ENCODE peak calls at places on chromosome 14, in ten cellular contexts. One of them, this sample, is unnamed. For H3K27me3, the result is how much of the 10 kb centered on the place peaks cover.

GRCh38 chr14:68784298-68784910 is 8.5 kb downstream of the ZFP36L1 start:
- DNase-seq in tibial artery: no peak
- DNase-seq in breast epithelium: peak
- DNase-seq in HCT116: no peak
- DNase-seq in prostate gland: no peak
- DNase-seq in cardiac muscle cell: no peak
- DNase-seq in lower lobe of right lung: no peak
- DNase-seq in left lung: no peak
- DNase-seq in AG04450: no peak
- DNase-seq in gastrocnemius medialis: no peak
- DNase-seq in this sample: no peak

GRCh38 chr14:73295198-73295796 is 58.0 kb downstream of the PAPLN start:
- DNase-seq in tibial artery: no peak
- DNase-seq in breast epithelium: no peak
- DNase-seq in HCT116: peak
- DNase-seq in prostate gland: peak
- DNase-seq in cardiac muscle cell: peak
- DNase-seq in lower lobe of right lung: no peak
- DNase-seq in left lung: no peak
- DNase-seq in AG04450: no peak
- DNase-seq in gastrocnemius medialis: no peak
- DNase-seq in this sample: no peak

GRCh38 chr14:75612157-75612556 is 33.7 kb downstream of the FLVCR2 start:
- DNase-seq in tibial artery: no peak
- DNase-seq in breast epithelium: no peak
- DNase-seq in HCT116: no peak
- DNase-seq in prostate gland: no peak
- DNase-seq in cardiac muscle cell: no peak
- DNase-seq in lower lobe of right lung: no peak
- DNase-seq in left lung: no peak
- DNase-seq in AG04450: no peak
- DNase-seq in gastrocnemius medialis: no peak
- DNase-seq in this sample: no peak

GRCh38 chr14:62409909-62410308 is 635.3 kb downstream of the KCNH5 start:
- DNase-seq in tibial artery: no peak
- DNase-seq in breast epithelium: no peak
- DNase-seq in HCT116: no peak
- DNase-seq in prostate gland: no peak
- DNase-seq in cardiac muscle cell: no peak
- DNase-seq in lower lobe of right lung: no peak
- DNase-seq in left lung: no peak
- DNase-seq in AG04450: peak
- DNase-seq in gastrocnemius medialis: no peak
- DNase-seq in this sample: no peak

GRCh38 chr14:106051790-106052189 is 525.4 kb downstream of the TMEM121 start:
- DNase-seq in tibial artery: no peak
- DNase-seq in breast epithelium: no peak
- DNase-seq in HCT116: no peak
- DNase-seq in prostate gland: no peak
- DNase-seq in cardiac muscle cell: no peak
- DNase-seq in lower lobe of right lung: no peak
- DNase-seq in left lung: no peak
- DNase-seq in AG04450: no peak
- DNase-seq in gastrocnemius medialis: no peak
- DNase-seq in this sample: no peak

GRCh38 chr14:55938249-55938791 is 179.9 kb upstream of the PELI2 start:
- DNase-seq in tibial artery: no peak
- DNase-seq in breast epithelium: peak
- DNase-seq in HCT116: no peak
- DNase-seq in prostate gland: peak
- DNase-seq in cardiac muscle cell: no peak
- DNase-seq in lower lobe of right lung: no peak
- DNase-seq in left lung: no peak
- DNase-seq in AG04450: peak
- DNase-seq in gastrocnemius medialis: no peak
- DNase-seq in this sample: peak

GRCh38 chr14:88352299-88353097 is 29.4 kb upstream of the KCNK10 start:
- DNase-seq in tibial artery: no peak
- DNase-seq in breast epithelium: no peak
- DNase-seq in HCT116: no peak
- DNase-seq in prostate gland: no peak
- DNase-seq in cardiac muscle cell: peak
- DNase-seq in lower lobe of right lung: no peak
- DNase-seq in left lung: no peak
- DNase-seq in AG04450: no peak
- DNase-seq in gastrocnemius medialis: no peak
- DNase-seq in this sample: no peak

GRCh38 chr14:87896393-87897380 is 96.3 kb downstream of the GALC start:
- DNase-seq in tibial artery: no peak
- DNase-seq in breast epithelium: no peak
- DNase-seq in HCT116: peak
- DNase-seq in prostate gland: no peak
- DNase-seq in cardiac muscle cell: peak
- DNase-seq in lower lobe of right lung: no peak
- DNase-seq in left lung: no peak
- DNase-seq in AG04450: peak
- DNase-seq in gastrocnemius medialis: no peak
- DNase-seq in this sample: no peak

GRCh38 chr14:93970967-93971634 is 5.3 kb downstream of the ASB2 start:
- DNase-seq in tibial artery: no peak
- DNase-seq in breast epithelium: peak
- DNase-seq in HCT116: no peak
- DNase-seq in prostate gland: no peak
- DNase-seq in cardiac muscle cell: no peak
- DNase-seq in lower lobe of right lung: peak
- DNase-seq in left lung: peak
- DNase-seq in AG04450: no peak
- DNase-seq in gastrocnemius medialis: no peak
- DNase-seq in this sample: no peak

GRCh38 chr14:70896981-70897380 is 10.3 kb upstream of the PCNX1 start:
- DNase-seq in tibial artery: no peak
- DNase-seq in breast epithelium: no peak
- DNase-seq in HCT116: no peak
- DNase-seq in prostate gland: no peak
- DNase-seq in cardiac muscle cell: no peak
- DNase-seq in lower lobe of right lung: no peak
- DNase-seq in left lung: no peak
- DNase-seq in AG04450: no peak
- DNase-seq in gastrocnemius medialis: no peak
- DNase-seq in this sample: no peak

GRCh38 chr14:98761993-98762392 is 510.0 kb downstream of the BCL11B start:
- DNase-seq in tibial artery: no peak
- DNase-seq in breast epithelium: no peak
- DNase-seq in HCT116: no peak
- DNase-seq in prostate gland: no peak
- DNase-seq in cardiac muscle cell: no peak
- DNase-seq in lower lobe of right lung: no peak
- DNase-seq in left lung: no peak
- DNase-seq in AG04450: no peak
- DNase-seq in gastrocnemius medialis: no peak
- DNase-seq in this sample: no peak

GRCh38 chr14:31926123-31926522 is 151.0 kb upstream of the ARHGAP5 start:
- DNase-seq in tibial artery: no peak
- DNase-seq in breast epithelium: no peak
- DNase-seq in HCT116: peak
- DNase-seq in prostate gland: no peak
- DNase-seq in cardiac muscle cell: peak
- DNase-seq in lower lobe of right lung: no peak
- DNase-seq in left lung: no peak
- DNase-seq in AG04450: no peak
- DNase-seq in gastrocnemius medialis: no peak
- DNase-seq in this sample: no peak

GRCh38 chr14:53954551-53955233 is 1.9 kb downstream of the BMP4 start:
- DNase-seq in tibial artery: peak
- DNase-seq in breast epithelium: no peak
- DNase-seq in HCT116: no peak
- DNase-seq in prostate gland: no peak
- DNase-seq in cardiac muscle cell: peak
- DNase-seq in lower lobe of right lung: no peak
- DNase-seq in left lung: peak
- DNase-seq in AG04450: no peak
- DNase-seq in gastrocnemius medialis: no peak
- DNase-seq in this sample: peak

GRCh38 chr14:53953828-53954550 is 2.6 kb downstream of the BMP4 start:
- DNase-seq in tibial artery: peak
- DNase-seq in breast epithelium: no peak
- DNase-seq in HCT116: no peak
- DNase-seq in prostate gland: peak
- DNase-seq in cardiac muscle cell: peak
- DNase-seq in lower lobe of right lung: peak
- DNase-seq in left lung: peak
- DNase-seq in AG04450: no peak
- DNase-seq in gastrocnemius medialis: no peak
- DNase-seq in this sample: peak

GRCh38 chr14:53951661-53952265 is 4.9 kb downstream of the BMP4 start:
- DNase-seq in tibial artery: no peak
- DNase-seq in breast epithelium: no peak
- DNase-seq in HCT116: no peak
- DNase-seq in prostate gland: no peak
- DNase-seq in cardiac muscle cell: peak
- DNase-seq in lower lobe of right lung: no peak
- DNase-seq in left lung: peak
- DNase-seq in AG04450: no peak
- DNase-seq in gastrocnemius medialis: no peak
- DNase-seq in this sample: no peak

GRCh38 chr14:53953002-53953827 is 3.4 kb downstream of the BMP4 start:
- DNase-seq in tibial artery: peak
- DNase-seq in breast epithelium: peak
- DNase-seq in HCT116: no peak
- DNase-seq in prostate gland: peak
- DNase-seq in cardiac muscle cell: peak
- DNase-seq in lower lobe of right lung: peak
- DNase-seq in left lung: peak
- DNase-seq in AG04450: peak
- DNase-seq in gastrocnemius medialis: peak
- DNase-seq in this sample: peak

DNA sequence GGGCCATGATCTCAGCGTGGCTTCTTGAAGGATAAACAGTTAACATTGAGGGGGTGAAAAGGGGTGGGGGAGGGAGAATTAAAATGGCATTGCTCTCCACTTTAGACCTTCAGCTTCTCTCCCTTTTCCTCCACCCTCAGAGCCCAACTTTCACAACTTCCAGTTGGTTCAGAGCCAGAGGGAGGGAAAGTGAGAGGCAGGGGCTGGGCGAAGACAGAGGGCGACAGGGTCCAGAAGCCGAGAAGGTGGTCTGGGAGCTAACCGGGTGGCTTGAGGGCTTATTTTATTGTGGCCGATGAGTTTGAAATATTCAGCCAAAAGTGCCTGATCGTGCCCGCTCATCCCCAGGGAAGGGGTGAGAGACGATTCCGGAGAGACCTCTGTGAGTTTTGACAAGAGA is 4.1 kb downstream of the BMP4 start:
- DNase-seq in tibial artery: peak
- DNase-seq in breast epithelium: no peak
- DNase-seq in HCT116: no peak
- DNase-seq in prostate gland: no peak
- DNase-seq in cardiac muscle cell: peak
- DNase-seq in lower lobe of right lung: no peak
- DNase-seq in left lung: no peak
- DNase-seq in AG04450: no peak
- DNase-seq in gastrocnemius medialis: no peak
- DNase-seq in this sample: no peak
- H3K27ac ChIP-seq in tibial artery: peak
- H3K27ac ChIP-seq in breast epithelium: peak
- H3K27ac ChIP-seq in HCT116: peak
- H3K27ac ChIP-seq in prostate gland: peak
- H3K27ac ChIP-seq in cardiac muscle cell: no peak
- H3K27ac ChIP-seq in lower lobe of right lung: peak
- H3K27ac ChIP-seq in left lung: peak
- H3K27ac ChIP-seq in AG04450: no peak
- H3K27ac ChIP-seq in gastrocnemius medialis: peak
- H3K27ac ChIP-seq in this sample: peak

GRCh38 chr14:104221636-104222375 is 83.4 kb downstream of the KIF26A start:
- DNase-seq in tibial artery: no peak
- DNase-seq in breast epithelium: no peak
- DNase-seq in HCT116: no peak
- DNase-seq in prostate gland: no peak
- DNase-seq in cardiac muscle cell: no peak
- DNase-seq in lower lobe of right lung: peak
- DNase-seq in left lung: peak
- DNase-seq in AG04450: no peak
- DNase-seq in gastrocnemius medialis: no peak
- DNase-seq in this sample: no peak
- TF ChIP-seq CTCF in tibial artery: no peak
- TF ChIP-seq CTCF in breast epithelium: no peak
- TF ChIP-seq CTCF in HCT116: no peak
- TF ChIP-seq CTCF in prostate gland: no peak
- TF ChIP-seq CTCF in cardiac muscle cell: no peak
- TF ChIP-seq CTCF in lower lobe of right lung: no peak
- TF ChIP-seq CTCF in left lung: no peak
- TF ChIP-seq CTCF in AG04450: no peak
- TF ChIP-seq CTCF in gastrocnemius medialis: no peak
- TF ChIP-seq CTCF in this sample: no peak

DNA sequence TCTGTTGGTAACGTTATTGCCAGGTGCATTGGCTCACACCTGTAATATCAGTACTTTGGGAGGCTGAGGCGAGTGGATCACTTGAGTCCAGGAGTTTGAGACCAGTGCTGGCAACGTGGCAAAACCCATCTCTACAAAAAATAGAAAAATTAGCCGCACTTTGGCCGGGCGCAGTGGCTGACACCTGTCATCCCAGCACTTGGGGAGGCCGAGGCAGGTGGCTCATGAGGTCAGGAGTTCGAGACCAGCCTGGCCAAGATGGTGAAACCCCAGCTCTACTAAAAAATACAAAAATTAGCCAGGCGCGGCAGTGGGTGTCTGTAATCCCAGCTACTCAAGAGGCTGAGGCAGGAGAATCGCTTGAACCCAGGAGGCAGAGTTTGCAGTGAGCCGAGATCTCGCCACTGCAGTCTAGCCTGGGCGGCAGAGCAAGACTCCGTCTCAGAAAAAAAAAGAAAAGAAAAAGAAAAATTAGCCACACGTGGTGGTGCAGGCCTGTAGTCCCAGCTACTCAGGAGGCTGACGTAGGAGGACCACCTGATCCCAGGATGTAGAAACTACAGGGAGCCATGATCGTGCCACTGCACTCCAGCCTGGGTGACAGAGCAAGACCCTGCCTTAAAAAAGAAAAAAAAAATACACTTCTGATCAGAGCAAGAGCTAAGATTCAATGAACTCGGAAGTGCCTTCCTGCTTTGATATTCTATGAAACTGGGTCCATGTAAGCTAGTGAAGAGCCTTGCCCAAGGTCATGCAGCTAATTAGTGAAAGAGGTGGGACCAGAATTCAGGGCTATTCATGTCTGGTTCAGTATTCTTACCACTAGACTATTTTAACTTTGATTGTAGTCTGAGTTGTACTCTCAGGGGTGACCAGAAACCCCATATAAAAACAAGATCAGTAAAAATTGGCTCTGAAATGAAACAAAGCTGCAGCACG is 4.2 kb upstream of the RNASE8 start:
- DNase-seq in tibial artery: no peak
- DNase-seq in breast epithelium: no peak
- DNase-seq in HCT116: no peak
- DNase-seq in prostate gland: no peak
- DNase-seq in cardiac muscle cell: no peak
- DNase-seq in lower lobe of right lung: no peak
- DNase-seq in left lung: no peak
- DNase-seq in AG04450: no peak
- DNase-seq in gastrocnemius medialis: no peak
- DNase-seq in this sample: no peak
- H3K27me3 ChIP-seq in tibial artery: under half
- H3K27me3 ChIP-seq in breast epithelium: under half
- H3K27me3 ChIP-seq in HCT116: under half
- H3K27me3 ChIP-seq in prostate gland: under half
- H3K27me3 ChIP-seq in cardiac muscle cell: under half
- H3K27me3 ChIP-seq in lower lobe of right lung: under half
- H3K27me3 ChIP-seq in left lung: under half
- H3K27me3 ChIP-seq in AG04450: under half
- H3K27me3 ChIP-seq in gastrocnemius medialis: under half
- H3K27me3 ChIP-seq in this sample: under half

GRCh38 chr14:50784683-50785505 is 46.1 kb downstream of the NIN start:
- DNase-seq in tibial artery: no peak
- DNase-seq in breast epithelium: no peak
- DNase-seq in HCT116: no peak
- DNase-seq in prostate gland: no peak
- DNase-seq in cardiac muscle cell: no peak
- DNase-seq in lower lobe of right lung: no peak
- DNase-seq in left lung: peak
- DNase-seq in AG04450: no peak
- DNase-seq in gastrocnemius medialis: no peak
- DNase-seq in this sample: no peak
- H3K27ac ChIP-seq in tibial artery: no peak
- H3K27ac ChIP-seq in breast epithelium: no peak
- H3K27ac ChIP-seq in HCT116: no peak
- H3K27ac ChIP-seq in prostate gland: no peak
- H3K27ac ChIP-seq in cardiac muscle cell: peak
- H3K27ac ChIP-seq in lower lobe of right lung: peak
- H3K27ac ChIP-seq in left lung: no peak
- H3K27ac ChIP-seq in AG04450: no peak
- H3K27ac ChIP-seq in gastrocnemius medialis: no peak
- H3K27ac ChIP-seq in this sample: peak

This sample was measured in dorsolateral prefrontal cortex.